ENCODE peak calls at places on chromosomes 16 and 17, in seven cellular contexts. X is heart right ventricle; U is T-cell; T is naive B cell; S is SK-N-SH treated with all-trans-retinoic acid at 6 μM for 48 hours; H is naive thymus-derived CD8-positive, alpha-beta T cell; R is foreskin keratinocyte. O is an unnamed sample.

GRCh38 chr17:29664743-29665479 is 42.2 kb upstream of the CORO6 start:
- ATAC-seq in X (no peak), U (no peak), S (peak; percentile 78), H (no peak), T (no peak), R (peak; percentile 92), O (peak; percentile 89)

GRCh38 chr17:62859146-62859545 is 51.0 kb upstream of the MARCHF10 start:
- ATAC-seq in X (no peak), T (no peak), U (no peak), H (no peak), S (no peak), R (no peak), O (no peak)

GRCh38 chr17:12313786-12314185 is 293.1 kb downstream of the MAP2K4 start:
- ATAC-seq in R (no peak), X (no peak), T (no peak), S (no peak), H (no peak), U (no peak), O (no peak)

GRCh38 chr17:8237886-8238285 is 10.0 kb downstream of the CTC1 start:
- ATAC-seq in S (no peak), R (no peak), T (no peak), U (no peak), X (no peak), H (no peak), O (no peak)

GRCh38 chr17:6592193-6592592 is 35.8 kb upstream of the PITPNM3 start:
- ATAC-seq in T (no peak), S (peak; percentile 16), R (no peak), U (no peak), H (no peak), X (no peak), O (no peak)

GRCh38 chr16:68636064-68636551 is 9.0 kb upstream of the CDH3 start:
- ATAC-seq in U (no peak), X (no peak), H (no peak), R (peak; percentile 84), S (no peak), T (no peak), O (peak; percentile 88)

GRCh38 chr17:76239538-76240274 is 587 bp downstream of the RNF157 start:
- ATAC-seq in U (peak; percentile 13), S (peak; percentile 13), R (no peak), X (no peak), H (peak; percentile 16), T (peak; percentile 11), O (peak; percentile 18)

GRCh38 chr16:27498916-27499658 is 50.6 kb downstream of the GTF3C1 start:
- ATAC-seq in R (no peak), U (no peak), X (peak; percentile 53), H (no peak), T (no peak), S (no peak), O (no peak)

GRCh38 chr16:17527538-17527937 is 56.8 kb upstream of the XYLT1 start:
- ATAC-seq in X (no peak), R (no peak), S (no peak), H (no peak), U (no peak), T (no peak), O (no peak)

GRCh38 chr17:83179811-83180210 is 100.4 kb downstream of the METRNL start:
- ATAC-seq in S (no peak), R (no peak), X (no peak), U (no peak), H (no peak), T (no peak), O (no peak)

GRCh38 chr17:82399601-82400101 is 18.5 kb upstream of the HEXD start:
- ATAC-seq in U (no peak), H (no peak), T (no peak), R (no peak), S (peak; percentile 3), X (peak; percentile 10), O (peak; percentile 19)

GRCh38 chr17:45895304-45895968 is 1.1 kb downstream of the MAPT start:
- ATAC-seq in H (peak; percentile 31), R (no peak), S (peak; percentile 21), U (peak; percentile 30), T (peak; percentile 42), X (peak; percentile 6), O (no peak)

GRCh38 chr16:29012913-29013641 is 28.2 kb downstream of the LAT start:
- ATAC-seq in H (peak; percentile 71), T (no peak), X (no peak), S (no peak), R (no peak), U (peak; percentile 67), O (peak; percentile 39)

GRCh38 chr17:44584498-44584897 is 27.2 kb downstream of the FZD2 start:
- ATAC-seq in T (no peak), X (peak; percentile 43), S (no peak), R (no peak), U (no peak), H (no peak), O (no peak)

GRCh38 chr16:9446471-9447194 is 355.2 kb downstream of the HAPSTR1 start:
- ATAC-seq in T (no peak), X (peak; percentile 93), R (no peak), H (no peak), S (no peak), U (no peak), O (no peak)

GRCh38 chr17:79108870-79109269 is 34.2 kb downstream of the ENGASE start:
- ATAC-seq in H (no peak), S (no peak), X (no peak), R (no peak), U (no peak), T (no peak), O (no peak)

GRCh38 chr17:34503804-34504203 is 75.6 kb upstream of the TMEM132E start:
- ATAC-seq in H (no peak), X (peak; percentile 93), S (no peak), R (no peak), U (no peak), T (no peak), O (no peak)

GRCh38 chr16:73037331-73037745 is 10.6 kb downstream of the ZFHX3 start:
- ATAC-seq in U (no peak), T (no peak), S (peak; percentile 66), X (peak; percentile 80), H (no peak), R (no peak), O (no peak)

GRCh38 chr17:17769869-17770361 is 66.9 kb downstream of the SREBF1 start:
- ATAC-seq in X (no peak), H (no peak), U (no peak), S (no peak), T (no peak), R (no peak), O (no peak)

GRCh38 chr16:83971165-83972130 is 3.4 kb downstream of the NECAB2 start:
- ATAC-seq in X (no peak), U (no peak), T (no peak), S (no peak), R (no peak), H (no peak), O (no peak)

GRCh38 chr16:66750279-66751134 is 902 bp downstream of the DYNC1LI2 start:
- ATAC-seq in U (no peak), X (no peak), H (no peak), R (no peak), S (peak; percentile 43), T (no peak), O (peak; percentile 25)

GRCh38 chr16:76932541-76933211 is 258.3 kb upstream of the MON1B start:
- ATAC-seq in X (no peak), T (no peak), R (no peak), S (no peak), H (no peak), U (no peak), O (no peak)

GRCh38 chr16:67158637-67159600 is 790 bp downstream of the TRADD start:
- ATAC-seq in X (no peak), H (peak; percentile 45), S (peak; percentile 19), U (peak; percentile 37), T (peak; percentile 59), R (no peak), O (peak; percentile 25)

GRCh38 chr17:66625321-66625767 is 209.6 kb upstream of the CACNG5 start:
- ATAC-seq in T (no peak), U (peak; percentile 23), H (no peak), R (peak; percentile 55), X (no peak), S (peak; percentile 68), O (no peak)

GRCh38 chr17:74566132-74566753 is 1.1 kb downstream of the CD300H start:
- ATAC-seq in T (no peak), H (peak; percentile 42), X (no peak), S (no peak), U (no peak), R (no peak), O (no peak)

GRCh38 chr16:85860413-85861094 is 38.4 kb upstream of the IRF8 start:
- ATAC-seq in H (no peak), X (no peak), S (no peak), U (no peak), R (peak; percentile 10), T (peak; percentile 63), O (no peak)

GRCh38 chr17:55354010-55354409 is 67.6 kb downstream of the MMD start:
- ATAC-seq in S (no peak), U (no peak), T (no peak), X (no peak), H (no peak), R (no peak), O (no peak)

GRCh38 chr17:37465058-37465616 is 24.6 kb upstream of the DUSP14 start:
- ATAC-seq in S (peak; percentile 89), X (no peak), R (peak; percentile 95), T (no peak), H (no peak), U (no peak), O (peak; percentile 78)

GRCh38 chr16:66841366-66841765 is 2.8 kb upstream of the CA7 start:
- ATAC-seq in T (no peak), S (no peak), U (no peak), X (no peak), R (no peak), H (no peak), O (no peak)

GRCh38 chr16:84299734-84300440 is 5.2 kb downstream of the WFDC1 start:
- ATAC-seq in U (no peak), S (no peak), H (no peak), T (no peak), R (no peak), X (no peak), O (no peak)

GRCh38 chr16:47643610-47644009 is 182.5 kb downstream of the PHKB start:
- ATAC-seq in R (no peak), T (no peak), X (no peak), H (no peak), U (peak; percentile 48), S (no peak), O (no peak)

GRCh38 chr16:87496101-87496801 is 3.4 kb upstream of the ZCCHC14 start:
- ATAC-seq in U (no peak), R (no peak), H (no peak), X (no peak), S (no peak), T (peak; percentile 62), O (no peak)

GRCh38 chr16:3155181-3155580 is 20.4 kb downstream of the ZNF213 start:
- ATAC-seq in T (no peak), S (no peak), U (no peak), H (no peak), X (no peak), R (no peak), O (no peak)